ENCODE peak calls at places on chromosomes 7 and 10, in nine cellular contexts. J, R, N, G, L, K, E, I and B are unnamed samples.

GRCh38 chr7:8105449-8106095 is 137.0 kb downstream of the GLCCI1 start:
- DNase-seq in J (no peak), G (no peak), N (no peak), I (no peak), K (no peak), E (no peak), L (no peak), R (no peak), B (no peak)

GRCh38 chr7:105250239-105250638 is 138.5 kb downstream of the SRPK2 start:
- DNase-seq in R (no peak), E (no peak), L (no peak), N (no peak), I (no peak), J (no peak), G (no peak), K (no peak), B (no peak)

GRCh38 chr10:43287056-43288007 is 20.5 kb upstream of the RASGEF1A start:
- DNase-seq in L (peak), I (no peak), R (no peak), K (no peak), N (no peak), G (no peak), J (peak), E (peak), B (peak)

GRCh38 chr10:50740351-50740688 is 584 bp downstream of the ASAH2B start:
- DNase-seq in R (no peak), L (no peak), G (no peak), J (peak), E (peak), K (no peak), N (no peak), I (no peak), B (no peak)

GRCh38 chr7:80499350-80499955 is 12.4 kb downstream of the GNAT3 start:
- DNase-seq in I (no peak), J (no peak), N (peak), L (peak), G (no peak), R (no peak), K (peak), E (no peak), B (no peak)

GRCh38 chr10:117462424-117462792 is 80.1 kb upstream of the EMX2 start:
- DNase-seq in N (no peak), G (peak), K (no peak), J (no peak), R (no peak), L (no peak), I (no peak), E (peak), B (no peak)

GRCh38 chr10:5685764-5686240 is 1.2 kb downstream of the TASOR2 start:
- DNase-seq in N (no peak), G (no peak), L (no peak), J (no peak), K (no peak), I (peak), E (no peak), R (no peak), B (no peak)

GRCh38 chr7:96184783-96185182 is 137.1 kb downstream of the SLC25A13 start:
- DNase-seq in R (no peak), G (no peak), E (no peak), L (no peak), I (no peak), J (no peak), K (no peak), N (no peak), B (no peak)

GRCh38 chr10:106500041-106500440 is 664.5 kb downstream of the SORCS1 start:
- DNase-seq in G (no peak), I (no peak), L (no peak), N (no peak), K (no peak), J (no peak), R (no peak), E (no peak), B (no peak)

GRCh38 chr10:5616871-5617270 is 49.5 kb downstream of the ASB13 start:
- DNase-seq in I (no peak), L (no peak), R (no peak), G (no peak), N (no peak), E (no peak), J (no peak), K (no peak), B (no peak)

GRCh38 chr7:2258661-2259365 is 16.8 kb downstream of the NUDT1 start:
- DNase-seq in E (no peak), K (no peak), I (peak), J (peak), L (no peak), R (no peak), G (no peak), N (no peak), B (no peak)

GRCh38 chr10:91604936-91605534 is 27.8 kb downstream of the PPP1R3C start:
- DNase-seq in G (no peak), K (no peak), L (peak), J (no peak), R (no peak), E (no peak), N (no peak), I (no peak), B (no peak)

GRCh38 chr10:21467633-21468032 is 57.8 kb downstream of the SKIDA1 start:
- DNase-seq in K (no peak), E (no peak), R (no peak), J (no peak), I (no peak), N (no peak), G (no peak), L (no peak), B (no peak)

GRCh38 chr7:138491612-138492386 is 31.7 kb downstream of the TRIM24 start:
- DNase-seq in E (no peak), N (no peak), L (no peak), G (no peak), I (no peak), J (no peak), R (no peak), K (no peak), B (no peak)

GRCh38 chr7:102279537-102280400 is 6.9 kb upstream of the SH2B2 start:
- DNase-seq in G (peak), I (peak), N (peak), R (no peak), K (peak), E (peak), L (peak), J (no peak), B (peak)

GRCh38 chr10:114087655-114088054 is 44.0 kb downstream of the ADRB1 start:
- DNase-seq in G (no peak), L (no peak), E (no peak), I (no peak), N (no peak), K (no peak), R (no peak), J (no peak), B (no peak)

GRCh38 chr10:22753786-22754185 is 39.4 kb upstream of the PIP4K2A start:
- DNase-seq in K (no peak), R (no peak), J (no peak), E (no peak), G (no peak), I (no peak), L (no peak), N (no peak), B (no peak)

GRCh38 chr10:33506391-33506790 is 171.9 kb upstream of the NRP1 start:
- DNase-seq in N (no peak), K (no peak), G (no peak), E (no peak), R (no peak), J (no peak), I (no peak), L (no peak), B (no peak)
- TF ChIP-seq EP300 in N (no peak), K (no peak), G (no peak), E (no peak), R (no peak), J (no peak), I (no peak), L (no peak), B (no peak)

GRCh38 chr7:31028006-31028405 is 24.1 kb upstream of the ADCYAP1R1 start:
- DNase-seq in L (no peak), J (no peak), R (no peak), I (no peak), E (no peak), K (no peak), G (no peak), N (no peak), B (no peak)

GRCh38 chr7:31029251-31029650 is 22.9 kb upstream of the ADCYAP1R1 start:
- DNase-seq in J (no peak), G (no peak), N (no peak), R (no peak), I (no peak), L (no peak), E (no peak), K (no peak), B (no peak)

GRCh38 chr7:31028417-31028988 is 23.6 kb upstream of the ADCYAP1R1 start:
- DNase-seq in L (no peak), E (no peak), G (no peak), K (no peak), N (no peak), I (peak), R (no peak), J (no peak), B (no peak)

GRCh38 chr7:31027161-31027965 is 24.7 kb upstream of the ADCYAP1R1 start:
- DNase-seq in K (peak), I (peak), R (no peak), E (peak), J (no peak), G (no peak), N (no peak), L (no peak), B (no peak)

DNA sequence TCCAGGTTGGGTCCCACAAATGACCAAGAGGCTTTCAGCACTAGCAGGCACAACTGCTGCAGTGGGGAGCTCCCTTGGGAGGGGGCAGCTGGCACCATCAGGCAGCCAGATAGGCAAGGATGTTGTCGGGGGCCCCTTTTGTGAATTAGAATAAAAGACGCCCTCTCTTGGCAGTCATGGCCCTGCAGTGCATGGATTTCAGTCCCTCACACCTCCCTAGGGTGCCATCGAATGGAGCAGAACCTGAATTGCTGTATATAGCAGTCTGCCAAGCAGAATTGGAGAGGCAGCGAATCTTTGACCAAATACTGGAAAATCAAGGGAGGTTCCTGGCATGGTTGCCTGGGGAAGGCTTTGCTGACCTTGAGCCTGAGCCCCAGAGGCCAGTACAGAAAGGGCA is 22.4 kb upstream of the ADCYAP1R1 start:
- DNase-seq in I (no peak), N (no peak), G (no peak), J (no peak), E (no peak), R (no peak), L (no peak), K (no peak), B (no peak)
- TF ChIP-seq EP300 in I (no peak), N (no peak), G (no peak), J (no peak), E (no peak), R (no peak), L (no peak), K (no peak), B (no peak)

GRCh38 chr10:102657984-102658724 is 13.9 kb downstream of the TRIM8 start:
- DNase-seq in R (no peak), K (peak), J (no peak), E (peak), G (no peak), I (no peak), L (no peak), N (no peak), B (peak)
- TF ChIP-seq EP300 in R (no peak), K (no peak), J (no peak), E (no peak), G (no peak), I (no peak), L (no peak), N (no peak), B (no peak)

DNA sequence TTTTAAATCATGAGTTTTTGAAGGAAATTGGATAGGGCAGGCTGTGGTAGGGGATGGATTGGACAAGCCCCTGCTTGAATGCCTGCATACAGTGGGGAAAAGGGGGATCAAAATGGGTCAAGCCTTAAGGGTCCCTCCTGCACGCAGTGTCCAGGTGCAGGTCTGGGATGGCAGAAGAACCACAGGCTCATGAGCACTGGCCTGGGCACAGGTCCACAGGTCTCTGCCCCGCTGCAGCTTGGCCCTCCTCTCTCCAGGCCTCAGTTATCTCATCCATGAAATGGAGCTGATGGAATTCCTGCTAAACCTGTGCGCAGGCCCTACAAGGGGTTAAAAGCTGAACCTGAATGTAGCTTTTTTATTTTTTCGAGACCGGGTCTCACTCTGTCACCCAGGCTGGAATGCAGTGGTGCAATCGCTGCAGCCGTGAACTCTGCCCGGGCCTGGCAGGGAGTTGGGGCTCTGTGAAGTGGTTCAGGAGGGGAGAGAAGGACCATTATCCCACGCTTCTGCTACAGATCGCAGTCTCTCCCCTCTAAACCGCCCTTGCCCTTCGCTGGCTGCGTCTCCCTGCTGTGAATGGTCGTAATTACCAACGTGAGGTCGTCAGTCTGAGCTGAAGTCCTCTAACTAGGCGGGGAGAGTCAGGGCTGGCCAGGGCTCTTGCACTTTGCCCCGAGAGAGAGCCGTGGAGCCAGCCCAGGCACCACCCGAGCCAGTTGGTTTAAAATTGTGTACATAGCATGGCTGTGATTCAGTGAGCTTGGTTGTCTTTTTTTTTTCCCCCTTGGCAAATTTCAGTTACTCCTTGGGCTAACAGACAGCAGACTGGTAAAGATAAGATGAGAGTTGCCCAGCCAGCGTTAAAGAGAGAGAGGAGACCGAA is 77.5 kb upstream of the GTF2I start:
- DNase-seq in J (no peak), L (peak), I (no peak), R (no peak), G (no peak), K (no peak), E (peak), N (no peak), B (peak)
- TF ChIP-seq EP300 in J (no peak), L (peak), I (no peak), R (no peak), G (no peak), K (no peak), E (no peak), N (no peak), B (no peak)

GRCh38 chr7:22665816-22666375 is 61.1 kb upstream of the IL6 start:
- DNase-seq in I (no peak), L (no peak), E (no peak), J (no peak), N (no peak), K (no peak), R (no peak), G (no peak), B (no peak)
- TF ChIP-seq EP300 in I (no peak), L (no peak), E (no peak), J (no peak), N (no peak), K (no peak), R (no peak), G (no peak), B (no peak)

GRCh38 chr7:121397832-121398231 is 1.7 kb upstream of the FAM3C start:
- DNase-seq in N (no peak), E (no peak), K (no peak), G (no peak), J (no peak), I (no peak), L (no peak), R (no peak), B (no peak)

GRCh38 chr7:121394709-121395140 is 1.4 kb downstream of the FAM3C start:
- DNase-seq in N (no peak), J (no peak), R (no peak), L (no peak), E (no peak), I (no peak), K (no peak), G (no peak), B (no peak)

GRCh38 chr7:121395961-121396757 is at the start of gene FAM3C:
- DNase-seq in N (peak), E (peak), L (peak), I (peak), R (peak), G (peak), J (peak), K (peak), B (peak)

GRCh38 chr7:121397346-121397745 is 1.2 kb upstream of the FAM3C start:
- DNase-seq in I (no peak), J (no peak), E (no peak), G (no peak), L (no peak), K (no peak), N (no peak), R (no peak), B (no peak)

GRCh38 chr7:121395494-121395960 is 581 bp downstream of the FAM3C start:
- DNase-seq in E (peak), K (no peak), R (no peak), L (peak), G (no peak), I (peak), J (no peak), N (no peak), B (peak)
- TF ChIP-seq EP300 in E (no peak), K (no peak), R (no peak), L (no peak), G (no peak), I (no peak), J (no peak), N (no peak), B (no peak)

DNA sequence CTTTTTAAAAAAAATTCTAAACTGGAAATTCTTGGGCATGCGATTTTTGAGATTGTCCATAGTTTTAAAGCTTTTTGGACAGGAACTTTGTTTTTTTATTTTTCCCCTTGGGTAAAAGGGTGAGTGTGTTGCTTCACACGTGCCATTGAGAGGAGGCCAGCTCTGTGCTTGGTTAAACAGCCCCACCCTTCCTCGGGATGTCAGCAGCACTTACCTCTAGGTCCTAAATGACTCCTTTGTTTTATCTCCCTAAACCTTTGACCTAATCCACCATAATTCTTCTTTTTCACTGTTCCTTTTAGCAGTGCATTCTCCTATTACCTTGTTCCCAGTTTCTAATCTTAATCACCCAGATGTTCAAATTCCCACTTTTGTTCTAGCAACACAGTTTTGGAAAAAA is 83.5 kb downstream of the SEMA3D start:
- DNase-seq in R (no peak), E (no peak), N (no peak), G (no peak), K (peak), L (no peak), I (no peak), J (no peak), B (no peak)
- TF ChIP-seq EP300 in R (no peak), E (no peak), N (no peak), G (no peak), K (no peak), L (no peak), I (no peak), J (no peak), B (no peak)

GRCh38 chr10:110507303-110507702 is 9.6 kb downstream of the DUSP5 start:
- DNase-seq in J (no peak), I (no peak), L (no peak), K (no peak), N (no peak), E (no peak), G (no peak), R (no peak), B (no peak)

GRCh38 chr10:110506448-110506847 is 8.7 kb downstream of the DUSP5 start:
- DNase-seq in G (no peak), E (no peak), R (no peak), K (no peak), I (no peak), L (no peak), N (no peak), J (no peak), B (no peak)

GRCh38 chr10:110503528-110504110 is 5.9 kb downstream of the DUSP5 start:
- DNase-seq in G (no peak), I (no peak), L (no peak), J (no peak), E (no peak), K (no peak), N (no peak), R (no peak), B (no peak)

GRCh38 chr10:110504111-110504735 is 6.5 kb downstream of the DUSP5 start:
- DNase-seq in I (no peak), L (peak), N (no peak), J (peak), E (peak), G (peak), R (no peak), K (peak), B (no peak)

GRCh38 chr10:110505130-110505815 is 7.6 kb downstream of the DUSP5 start:
- DNase-seq in I (no peak), R (no peak), L (no peak), K (no peak), G (no peak), J (no peak), E (no peak), N (no peak), B (peak)
- TF ChIP-seq EP300 in I (no peak), R (no peak), L (no peak), K (no peak), G (no peak), J (no peak), E (no peak), N (no peak), B (no peak)

DNA sequence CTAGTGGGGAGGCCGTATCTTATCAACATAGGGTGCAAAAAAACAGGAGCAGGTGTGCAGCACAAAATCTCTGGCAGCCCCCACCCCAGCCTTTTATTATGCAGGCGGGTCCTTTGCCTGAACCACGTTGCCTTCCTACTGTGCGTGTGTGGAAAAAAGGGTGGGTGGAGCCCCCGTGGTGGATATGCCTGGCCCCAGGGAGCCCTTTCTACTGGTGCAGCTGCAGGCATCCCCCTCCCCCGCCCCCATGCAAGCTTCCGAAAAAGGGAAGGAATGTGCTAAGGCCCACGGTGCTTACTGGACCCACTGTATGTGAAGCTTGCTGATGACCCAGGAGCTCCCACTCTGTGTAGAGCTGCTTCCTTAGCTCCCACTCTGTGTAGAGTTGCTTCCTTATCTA is 175.8 kb downstream of the USP6NL start:
- DNase-seq in K (no peak), N (no peak), L (no peak), R (no peak), I (no peak), E (no peak), J (no peak), G (no peak), B (no peak)
- TF ChIP-seq EP300 in K (no peak), N (no peak), L (no peak), R (no peak), I (no peak), E (no peak), J (no peak), G (no peak), B (no peak)

DNA sequence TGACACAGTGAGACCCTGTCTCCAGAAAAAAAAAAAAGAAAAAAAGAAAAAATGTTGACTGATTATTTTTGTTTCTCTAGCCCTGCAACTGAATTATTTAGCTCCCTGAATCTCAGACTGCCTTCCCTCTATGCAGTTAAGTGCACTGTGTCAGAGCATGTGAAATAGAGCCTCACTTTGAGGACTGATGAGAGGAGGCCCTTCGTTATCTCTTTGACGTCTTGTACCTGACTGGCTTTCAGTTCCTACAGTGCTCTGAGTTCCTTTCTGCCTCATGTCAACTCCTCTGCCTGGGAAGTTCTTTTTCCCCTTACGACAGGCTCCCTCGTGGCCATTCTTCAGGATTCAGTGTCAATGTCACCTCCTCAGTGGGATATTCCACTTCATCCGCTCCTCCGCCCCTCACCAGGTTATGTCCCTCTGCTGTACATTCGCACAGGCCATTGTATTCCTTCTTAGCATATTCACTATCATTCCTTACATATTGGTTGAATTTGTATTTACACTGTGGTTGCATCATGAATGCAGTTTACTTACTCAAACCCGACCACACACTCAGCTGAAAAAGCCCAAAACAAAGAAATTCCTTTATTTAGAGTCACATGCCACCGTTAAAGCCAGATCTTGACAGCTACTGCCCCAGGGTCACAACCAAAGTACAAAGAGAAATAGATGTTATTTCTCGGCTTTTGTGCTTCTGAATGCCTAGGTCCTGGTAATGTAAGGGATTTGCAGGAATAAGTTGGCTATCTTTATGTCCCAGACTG is 18.1 kb upstream of the CAMK2G start:
- DNase-seq in L (peak), I (no peak), N (no peak), R (no peak), K (no peak), J (no peak), E (no peak), G (no peak), B (no peak)
- TF ChIP-seq EP300 in L (peak), I (no peak), N (no peak), R (no peak), K (no peak), J (no peak), E (no peak), G (no peak), B (no peak)